ENCODE peak calls at places on chromosomes 16 and 17, in seven cellular contexts. L is sigmoid colon, C is suprapubic skin, Z is neuronal stem cell, O is right lobe of liver, R is lower lobe of right lung, Q is foreskin fibroblast. A is an unnamed sample.

GRCh38 chr16:49639739-49640388 is 216.0 kb downstream of the ZNF423 start:
- DNase-seq in L (no peak), C (no peak), Z (peak), O (no peak), R (no peak), Q (peak), A (no peak)

GRCh38 chr16:88347656-88348376 is 34.9 kb upstream of the ZNF469 start:
- DNase-seq in L (peak), C (no peak), Z (no peak), O (peak), R (peak), Q (no peak), A (peak)

GRCh38 chr16:86740817-86741799 is 162.8 kb downstream of the FOXL1 start:
- DNase-seq in L (peak), C (no peak), Z (no peak), O (no peak), R (no peak), Q (peak), A (no peak)

GRCh38 chr16:26830716-26831115 is 236.0 kb upstream of the C16orf82 start:
- DNase-seq in L (no peak), C (no peak), Z (no peak), O (no peak), R (no peak), Q (no peak), A (no peak)

GRCh38 chr16:86307518-86307903 is 202.8 kb upstream of the FOXF1 start:
- DNase-seq in L (peak), C (no peak), Z (no peak), O (no peak), R (no peak), Q (peak), A (no peak)

GRCh38 chr17:78396436-78397335 is 18.2 kb downstream of the PGS1 start:
- DNase-seq in L (no peak), C (no peak), Z (no peak), O (peak), R (peak), Q (no peak), A (no peak)

GRCh38 chr16:17295948-17296347 is 174.8 kb downstream of the XYLT1 start:
- DNase-seq in L (no peak), C (no peak), Z (no peak), O (no peak), R (no peak), Q (no peak), A (no peak)

GRCh38 chr17:76159157-76159556 is 18.1 kb upstream of the FOXJ1 start:
- DNase-seq in L (no peak), C (no peak), Z (no peak), O (no peak), R (no peak), Q (no peak), A (no peak)

GRCh38 chr17:29158096-29158495 is 22.1 kb downstream of the MYO18A start:
- DNase-seq in L (no peak), C (no peak), Z (no peak), O (no peak), R (no peak), Q (no peak), A (no peak)

GRCh38 chr17:79902146-79902791 is 63.0 kb upstream of the CBX4 start:
- DNase-seq in L (no peak), C (no peak), Z (no peak), O (no peak), R (no peak), Q (no peak), A (no peak)

GRCh38 chr17:64130559-64131001 is 636 bp upstream of the ERN1 start:
- DNase-seq in L (peak), C (no peak), Z (no peak), O (no peak), R (peak), Q (peak), A (no peak)

GRCh38 chr16:19179890-19180490 is 11.9 kb downstream of the SYT17 start:
- DNase-seq in L (peak), C (no peak), Z (peak), O (no peak), R (peak), Q (peak), A (no peak)

GRCh38 chr16:57982345-57982744 is 11.4 kb upstream of the CNGB1 start:
- DNase-seq in L (no peak), C (no peak), Z (no peak), O (no peak), R (no peak), Q (no peak), A (no peak)

GRCh38 chr17:77786740-77787505 is 171.6 kb upstream of the TNRC6C start:
- DNase-seq in L (no peak), C (no peak), Z (no peak), O (no peak), R (no peak), Q (no peak), A (no peak)

GRCh38 chr17:17741346-17742023 is 60.2 kb downstream of the RAI1 start:
- DNase-seq in L (no peak), C (no peak), Z (peak), O (no peak), R (no peak), Q (peak), A (no peak)

GRCh38 chr16:72797606-72798005 is 250.3 kb downstream of the ZFHX3 start:
- DNase-seq in L (peak), C (no peak), Z (no peak), O (no peak), R (no peak), Q (no peak), A (no peak)

GRCh38 chr17:50207792-50208567 is 6.5 kb upstream of the COL1A1 start:
- DNase-seq in L (peak), C (no peak), Z (no peak), O (no peak), R (no peak), Q (no peak), A (no peak)

GRCh38 chr17:80132906-80133625 is 13.9 kb downstream of the EIF4A3 start:
- DNase-seq in L (no peak), C (peak), Z (no peak), O (no peak), R (no peak), Q (no peak), A (no peak)

GRCh38 chr17:58352843-58353719 is 1.1 kb upstream of the SUPT4H1 start:
- DNase-seq in L (peak), C (no peak), Z (peak), O (no peak), R (peak), Q (peak), A (no peak)

GRCh38 chr17:63364387-63364786 is 81.7 kb downstream of the CYB561 start:
- DNase-seq in L (no peak), C (no peak), Z (no peak), O (no peak), R (no peak), Q (no peak), A (no peak)

GRCh38 chr17:39617446-39618251 is 9.1 kb upstream of the PPP1R1B start:
- DNase-seq in L (peak), C (no peak), Z (no peak), O (peak), R (peak), Q (peak), A (peak)

GRCh38 chr17:1029912-1030656 is 33.2 kb downstream of the TIMM22 start:
- DNase-seq in L (no peak), C (no peak), Z (no peak), O (no peak), R (no peak), Q (no peak), A (no peak)
- H3K4me3 ChIP-seq in L (peak), C (peak), Z (peak), O (no peak), R (peak), Q (no peak), A (no peak)

DNA sequence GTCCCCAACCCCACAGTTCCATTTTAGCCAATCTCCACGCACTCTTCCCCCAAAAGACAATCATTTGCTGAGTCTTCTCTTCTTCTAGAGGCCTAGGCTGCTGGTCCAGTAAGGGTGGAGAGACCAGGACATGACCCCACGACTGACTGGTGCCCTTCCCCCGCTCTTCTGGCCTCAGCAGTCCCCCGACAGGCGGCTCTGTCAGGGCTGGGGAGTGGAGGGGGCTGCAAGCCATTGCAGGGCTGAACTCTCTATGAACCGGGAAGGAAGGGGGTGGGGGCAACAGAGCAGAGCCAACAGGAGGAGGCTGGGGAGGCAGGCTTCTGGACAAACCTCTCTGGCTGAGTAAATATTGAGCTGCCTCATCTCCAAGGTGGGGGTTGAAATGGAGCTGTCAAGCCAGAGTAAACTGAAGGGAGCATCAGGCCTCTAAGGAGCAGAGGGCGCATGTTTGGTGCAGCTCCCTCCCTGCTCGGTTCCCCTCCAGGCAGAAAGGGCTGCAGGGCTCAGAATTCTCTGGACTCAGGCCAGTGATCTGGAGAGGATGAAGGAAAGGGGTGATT is 8.7 kb downstream of the HOXB1 start:
- DNase-seq in L (no peak), C (no peak), Z (no peak), O (no peak), R (no peak), Q (no peak), A (no peak)
- H3K4me3 ChIP-seq in L (no peak), C (no peak), Z (no peak), O (no peak), R (no peak), Q (no peak), A (no peak)

GRCh38 chr17:48441231-48441711 is 11.3 kb upstream of the SKAP1 start:
- DNase-seq in L (no peak), C (no peak), Z (no peak), O (no peak), R (no peak), Q (no peak), A (peak)

GRCh38 chr17:48444531-48445247 is 14.7 kb upstream of the SKAP1 start:
- DNase-seq in L (no peak), C (peak), Z (no peak), O (no peak), R (no peak), Q (no peak), A (peak)

GRCh38 chr17:48443712-48444111 is 13.7 kb upstream of the SKAP1 start:
- DNase-seq in L (no peak), C (no peak), Z (no peak), O (no peak), R (no peak), Q (no peak), A (no peak)

GRCh38 chr17:48441862-48442261 is 11.8 kb upstream of the SKAP1 start:
- DNase-seq in L (no peak), C (no peak), Z (no peak), O (no peak), R (no peak), Q (no peak), A (no peak)

GRCh38 chr17:48442819-48443218 is 12.8 kb upstream of the SKAP1 start:
- DNase-seq in L (no peak), C (no peak), Z (no peak), O (no peak), R (no peak), Q (no peak), A (no peak)
- H3K4me3 ChIP-seq in L (no peak), C (no peak), Z (no peak), O (no peak), R (no peak), Q (no peak), A (peak)

GRCh38 chr17:41057547-41057946 is 2.4 kb downstream of the KRTAP2-3 start:
- DNase-seq in L (no peak), C (no peak), Z (no peak), O (no peak), R (no peak), Q (no peak), A (no peak)

GRCh38 chr17:41063449-41063848 is 2.2 kb downstream of the KRTAP2-4 start:
- DNase-seq in L (no peak), C (no peak), Z (no peak), O (no peak), R (no peak), Q (no peak), A (no peak)

GRCh38 chr17:41058741-41059140 is 1.2 kb downstream of the KRTAP2-3 start:
- DNase-seq in L (no peak), C (no peak), Z (no peak), O (no peak), R (no peak), Q (no peak), A (no peak)

GRCh38 chr17:41061969-41062368 is 2.1 kb upstream of the KRTAP2-3 start:
- DNase-seq in L (no peak), C (no peak), Z (no peak), O (no peak), R (no peak), Q (peak), A (no peak)

GRCh38 chr17:41060052-41060604 is at the start of gene KRTAP2-3:
- DNase-seq in L (no peak), C (no peak), Z (no peak), O (no peak), R (no peak), Q (peak), A (no peak)
- H3K4me3 ChIP-seq in L (no peak), C (no peak), Z (no peak), O (no peak), R (no peak), Q (no peak), A (no peak)

GRCh38 chr17:74972973-74973328 is 392 bp upstream of the HID1 start:
- DNase-seq in L (no peak), C (no peak), Z (no peak), O (no peak), R (no peak), Q (no peak), A (no peak)
- H3K4me3 ChIP-seq in L (peak), C (peak), Z (peak), O (peak), R (peak), Q (no peak), A (peak)

DNA sequence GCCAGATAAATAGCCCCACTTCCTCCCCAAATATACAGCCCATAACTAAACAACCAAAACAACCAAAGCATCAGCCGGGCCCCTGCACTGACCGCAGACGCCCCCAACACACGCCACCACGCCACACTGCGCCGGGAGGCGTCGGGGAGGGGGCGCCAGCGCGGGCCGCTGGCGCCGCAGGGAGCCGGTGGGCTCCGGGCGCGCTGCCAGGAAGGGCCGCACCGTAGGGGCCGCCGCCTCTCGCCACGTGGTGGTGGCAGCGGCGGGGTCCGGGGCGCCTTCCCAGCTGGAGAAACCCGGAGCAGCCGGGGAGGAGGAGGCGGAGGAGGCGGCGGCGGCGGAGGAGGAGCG is 319 bp upstream of the TBKBP1 start:
- DNase-seq in L (no peak), C (no peak), Z (no peak), O (no peak), R (no peak), Q (no peak), A (no peak)
- H3K4me3 ChIP-seq in L (peak), C (peak), Z (peak), O (peak), R (peak), Q (peak), A (peak)

DNA sequence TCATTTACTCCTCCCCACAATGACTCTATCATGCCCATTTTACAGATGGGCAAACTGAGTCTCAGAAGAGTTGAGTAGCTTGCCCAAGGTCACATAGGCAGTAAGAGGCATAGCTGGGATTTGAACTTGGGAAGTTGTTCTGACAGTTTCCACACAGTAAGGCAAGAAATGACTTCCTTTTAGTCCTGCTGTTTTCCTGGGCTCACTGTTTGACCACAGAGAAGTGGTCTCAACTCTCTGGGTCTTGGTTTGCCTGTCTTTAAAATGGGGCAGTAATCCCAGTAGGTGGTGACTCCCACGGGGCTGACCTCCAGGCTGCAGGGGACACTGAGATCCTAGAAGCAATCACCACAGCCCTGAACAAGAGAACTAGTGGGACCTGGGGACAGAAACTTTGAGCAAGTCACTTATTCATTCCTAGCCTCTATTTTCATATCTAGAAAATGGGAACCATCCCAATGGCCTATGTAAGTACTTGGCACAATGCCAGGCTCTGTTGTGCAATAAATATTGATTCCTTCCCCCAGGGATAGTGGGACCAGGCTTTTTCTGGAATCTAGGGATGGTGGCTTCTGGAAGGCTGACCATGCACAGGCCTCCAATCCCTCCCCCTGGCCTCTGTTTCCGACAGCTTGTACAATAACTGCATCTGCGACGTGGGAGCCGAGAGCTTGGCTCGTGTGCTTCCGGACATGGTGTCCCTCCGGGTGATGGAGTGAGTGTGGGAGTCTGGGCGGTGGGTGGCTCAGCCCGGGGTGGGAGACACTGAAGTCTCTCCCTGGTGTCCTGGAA is 20.5 kb downstream of the DEXI start:
- DNase-seq in L (no peak), C (no peak), Z (no peak), O (no peak), R (no peak), Q (no peak), A (no peak)
- H3K4me3 ChIP-seq in L (no peak), C (no peak), Z (no peak), O (peak), R (no peak), Q (no peak), A (no peak)

GRCh38 chr17:61927211-61928100 is at the start of gene INTS2:
- DNase-seq in L (peak), C (peak), Z (peak), O (peak), R (peak), Q (peak), A (peak)

GRCh38 chr17:61926831-61927210 is 961 bp downstream of the INTS2 start:
- DNase-seq in L (no peak), C (no peak), Z (no peak), O (no peak), R (no peak), Q (peak), A (no peak)

DNA sequence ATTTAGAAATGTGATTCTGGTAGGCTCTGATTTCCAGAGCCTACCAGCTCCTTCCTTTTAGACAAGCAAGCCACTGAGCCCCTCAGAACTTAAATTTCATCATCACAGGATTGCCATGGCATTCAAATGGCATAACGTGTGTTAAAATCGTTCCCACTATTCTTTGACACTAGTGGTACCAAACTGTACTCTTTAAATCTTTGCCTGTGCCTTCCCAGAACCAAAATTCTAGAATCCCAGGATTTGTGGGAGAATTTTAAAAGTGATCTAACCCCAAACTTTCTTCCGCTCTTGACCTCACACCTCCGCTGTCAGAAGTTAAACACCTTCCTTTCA is 287 bp upstream of the INTS2 start:
- DNase-seq in L (no peak), C (no peak), Z (no peak), O (no peak), R (no peak), Q (no peak), A (no peak)
- H3K4me3 ChIP-seq in L (peak), C (peak), Z (no peak), O (peak), R (peak), Q (peak), A (peak)

A was measured in naive thymus-derived CD4-positive, alpha-beta T cell.